ENCODE peak calls at places on chromosomes 12 and 14, in four cellular contexts. X is IMR-90, N is caudate nucleus, M is Panc1. B is an unnamed sample.
A peak's percentile ranks its signal among the peaks of the same experiment; 100 is the strongest.

GRCh38 chr12:130158775-130159100 is 3.5 kb upstream of the FZD10 start:
- DNase-seq in X (no peak), M (no peak), N (no peak), B (no peak)

GRCh38 chr12:8687846-8688601 is 9.8 kb upstream of the RIMKLB start:
- DNase-seq in X (peak; percentile 82), N (peak; percentile 37), M (no peak), B (no peak)

GRCh38 chr12:45402288-45402687 is 186.4 kb downstream of the ANO6 start:
- DNase-seq in M (no peak), X (peak; percentile 50), N (no peak), B (no peak)

GRCh38 chr12:131033486-131033885 is 79.8 kb downstream of the ADGRD1 start:
- DNase-seq in N (no peak), X (no peak), M (no peak), B (no peak)

GRCh38 chr14:63524537-63525155 is 18.5 kb downstream of the PPP2R5E start:
- DNase-seq in N (no peak), M (no peak), X (no peak), B (no peak)

GRCh38 chr12:110124184-110124995 is at the start of gene IFT81:
- DNase-seq in N (peak; percentile 88), M (peak; percentile 30), X (peak; percentile 90), B (peak; percentile 97)

GRCh38 chr12:8689606-8690175 is 8.1 kb upstream of the RIMKLB start:
- DNase-seq in N (no peak), X (no peak), M (no peak), B (no peak)

GRCh38 chr14:40252817-40253447 is 820.7 kb upstream of the FBXO33 start:
- DNase-seq in M (no peak), X (no peak), N (no peak), B (no peak)

GRCh38 chr14:39762576-39763401 is 330.6 kb upstream of the FBXO33 start:
- DNase-seq in X (no peak), N (no peak), M (no peak), B (no peak)

GRCh38 chr12:42490261-42490842 is 99.2 kb downstream of the PRICKLE1 start:
- DNase-seq in N (no peak), X (no peak), M (no peak), B (no peak)

GRCh38 chr12:25829192-25829591 is 129.3 kb upstream of the RASSF8 start:
- DNase-seq in M (no peak), X (peak; percentile 98), N (no peak), B (no peak)

GRCh38 chr14:75628816-75629215 is 31.9 kb downstream of the ERG28 start:
- DNase-seq in N (no peak), M (no peak), X (no peak), B (no peak)

GRCh38 chr12:25151476-25151875 is 43.5 kb downstream of the DNAI7 start:
- DNase-seq in M (peak; percentile 75), N (no peak), X (peak; percentile 100), B (no peak)

GRCh38 chr14:89658977-89659670 is 242.1 kb upstream of the FOXN3 start:
- DNase-seq in X (no peak), M (no peak), N (no peak), B (no peak)

GRCh38 chr14:55789442-55789841 is 209.4 kb downstream of the KTN1 start:
- DNase-seq in M (no peak), N (no peak), X (peak; percentile 44), B (no peak)

GRCh38 chr14:68307769-68308168 is 485.1 kb downstream of the ZFP36L1 start:
- DNase-seq in X (peak; percentile 43), M (no peak), N (no peak), B (no peak)
- H3K27ac ChIP-seq in X (peak overlapping the region; percentile 67), M (no peak overlapping the region), N (no peak overlapping the region), B (peak overlapping the region; percentile 51)

GRCh38 chr14:54362759-54363437 is 33.9 kb upstream of the CDKN3 start:
- DNase-seq in N (no peak), X (no peak), M (no peak), B (no peak)

GRCh38 chr14:54370323-54371125 is 26.3 kb upstream of the CDKN3 start:
- DNase-seq in M (no peak), N (no peak), X (no peak), B (no peak)

GRCh38 chr14:54369343-54369742 is 27.5 kb upstream of the CDKN3 start:
- DNase-seq in M (no peak), X (no peak), N (no peak), B (no peak)

GRCh38 chr14:54364555-54365415 is 32.0 kb upstream of the CDKN3 start:
- DNase-seq in N (no peak), M (no peak), X (peak; percentile 37), B (no peak)

GRCh38 chr14:54366726-54367707 is 29.8 kb upstream of the CDKN3 start:
- DNase-seq in M (peak; percentile 17), X (peak; percentile 70), N (peak; percentile 45), B (no peak)
- H3K27ac ChIP-seq in M (no peak overlapping the region), X (peak overlapping the region; percentile 10), N (no peak overlapping the region), B (no peak overlapping the region)

DNA sequence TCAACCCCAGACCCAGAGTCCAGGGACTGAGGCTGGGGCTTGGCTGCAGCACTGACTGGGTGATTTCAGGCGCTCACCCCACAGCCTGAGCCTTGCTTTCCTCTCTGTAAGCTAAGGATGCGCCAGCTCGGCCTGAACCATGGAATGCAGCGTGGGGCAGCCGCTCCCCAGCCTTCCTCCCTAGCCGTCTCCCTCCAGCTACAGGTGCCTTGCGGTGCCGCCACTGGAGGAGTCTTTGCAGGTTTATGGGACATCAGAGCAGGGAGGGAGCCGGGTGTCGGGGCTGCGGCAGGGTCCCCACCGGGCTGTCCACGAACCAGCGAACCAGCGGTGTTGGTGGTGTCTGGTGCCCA is 19.4 kb downstream of the PPP2R5C start:
- DNase-seq in X (no peak), N (no peak), M (no peak), B (peak; percentile 70)
- H3K27ac ChIP-seq in X (no peak overlapping the region), N (no peak overlapping the region), M (no peak overlapping the region), B (peak overlapping the region; percentile 30)

DNA sequence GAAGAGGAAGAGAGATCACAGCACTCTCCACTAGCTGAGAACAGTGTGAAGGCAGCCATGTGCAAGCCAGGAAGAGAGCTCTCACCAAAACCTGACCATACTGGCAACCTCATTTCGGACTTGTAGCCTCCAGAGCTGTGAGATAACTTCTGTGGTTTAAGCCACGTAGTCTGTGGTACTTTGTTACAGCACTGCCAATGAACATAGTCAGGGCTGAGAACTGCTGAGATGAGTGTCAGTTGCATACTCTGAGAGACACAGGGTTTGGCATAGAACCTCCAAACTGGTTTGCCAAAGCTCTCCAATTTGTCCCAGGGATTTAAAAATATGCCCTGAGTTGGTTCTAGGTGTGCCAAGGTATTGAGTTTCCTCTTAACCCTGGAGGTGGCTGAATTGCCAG is 218.6 kb downstream of the ATP23 start:
- DNase-seq in M (no peak), X (no peak), N (no peak), B (no peak)
- H3K27ac ChIP-seq in M (no peak overlapping the region), X (no peak overlapping the region), N (no peak overlapping the region), B (no peak overlapping the region)

GRCh38 chr12:122099280-122099749 is 20.8 kb downstream of the MLXIP start:
- DNase-seq in N (no peak), M (no peak), X (no peak), B (no peak)

GRCh38 chr12:122097641-122098364 is 19.2 kb downstream of the MLXIP start:
- DNase-seq in X (peak; percentile 44), N (no peak), M (no peak), B (peak; percentile 86)

GRCh38 chr12:122100568-122100967 is 22.0 kb downstream of the MLXIP start:
- DNase-seq in X (no peak), M (no peak), N (no peak), B (no peak)

GRCh38 chr12:122102331-122102730 is 23.8 kb downstream of the MLXIP start:
- DNase-seq in M (no peak), N (no peak), X (peak; percentile 56), B (no peak)

GRCh38 chr12:122099856-122100255 is 21.3 kb downstream of the MLXIP start:
- DNase-seq in X (no peak), N (no peak), M (no peak), B (no peak)
- H3K27ac ChIP-seq in X (no peak overlapping the region), N (no peak overlapping the region), M (peak overlapping the region; percentile 96), B (peak overlapping the region; percentile 85)

DNA sequence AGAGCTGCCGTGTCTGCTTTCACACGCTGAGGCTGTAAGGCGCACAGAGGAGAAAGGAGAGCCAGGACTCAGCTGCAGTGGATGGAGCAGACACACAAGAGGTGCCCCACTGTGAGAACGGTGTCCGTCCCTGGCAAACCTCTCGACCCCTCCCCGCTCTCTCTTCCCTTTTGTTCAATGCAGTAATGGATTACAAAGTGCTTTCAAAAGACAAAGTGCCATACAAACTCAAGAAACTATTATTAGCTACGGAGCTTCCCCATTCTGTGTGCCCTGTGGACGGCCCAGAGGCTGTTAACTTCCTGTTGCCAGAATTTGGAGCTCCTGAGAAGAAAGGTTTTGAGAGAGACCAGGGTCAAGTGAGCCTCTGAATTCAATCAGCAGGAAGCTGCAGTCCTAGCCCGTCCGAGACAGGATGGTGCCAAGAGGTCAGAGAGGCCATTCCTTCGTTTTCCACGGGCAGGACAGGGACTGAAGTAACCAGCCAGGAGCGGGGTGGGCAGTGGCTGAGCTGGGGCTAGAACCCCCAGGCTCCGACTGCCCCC is 15.8 kb downstream of the CCND2 start:
- DNase-seq in N (no peak), X (no peak), M (no peak), B (no peak)
- H3K27ac ChIP-seq in N (peak overlapping the region; percentile 68), X (no peak overlapping the region), M (no peak overlapping the region), B (peak overlapping the region; percentile 70)

GRCh38 chr12:32776258-32776657 is 20.6 kb upstream of the YARS2 start:
- DNase-seq in N (no peak), X (no peak), M (no peak), B (no peak)
- H3K27ac ChIP-seq in N (no peak overlapping the region), X (no peak overlapping the region), M (no peak overlapping the region), B (no peak overlapping the region)

DNA sequence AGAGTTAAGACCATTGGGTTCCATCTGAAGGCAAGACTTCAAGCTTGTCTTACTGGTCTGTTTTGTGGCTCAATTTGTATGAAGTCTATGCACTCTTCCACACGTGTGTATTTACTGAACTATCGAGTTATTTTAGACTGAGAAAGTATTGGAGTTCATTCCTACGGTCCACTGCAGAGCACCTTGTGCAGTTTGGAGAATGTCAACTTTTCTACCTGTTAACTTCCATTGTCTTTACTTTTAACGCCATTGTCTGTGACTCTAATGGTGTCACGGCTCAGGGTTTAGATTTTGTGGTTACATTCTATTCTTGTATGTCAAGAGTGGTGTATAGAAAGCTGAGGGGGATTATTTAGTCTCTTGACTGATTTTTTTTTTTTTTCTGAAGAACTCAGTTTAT is 3.8 kb downstream of the HIF1A start:
- DNase-seq in N (no peak), X (no peak), M (no peak), B (no peak)
- H3K27ac ChIP-seq in N (no peak overlapping the region), X (no peak overlapping the region), M (no peak overlapping the region), B (peak overlapping the region; percentile 2)

GRCh38 chr12:89080797-89081470 is 271.4 kb downstream of the DUSP6 start:
- DNase-seq in N (no peak), M (no peak), X (peak; percentile 30), B (no peak)
- H3K27ac ChIP-seq in N (no peak overlapping the region), M (no peak overlapping the region), X (no peak overlapping the region), B (no peak overlapping the region)